ENCODE peak calls at places on chromosome 1, in four cellular contexts. A, U, Y and Z are unnamed samples.

GRCh38 chr1:21916447-21917240 is 20.5 kb downstream of the HSPG2 start:
- DNase-seq in Y (no peak), A (no peak), U (no peak), Z (no peak)

GRCh38 chr1:204104331-204105222 is 31.7 kb downstream of the SOX13 start:
- DNase-seq in Y (no peak), U (no peak), A (peak), Z (peak)

GRCh38 chr1:225425211-225425786 is 2.5 kb downstream of the LBR start:
- DNase-seq in Y (no peak), A (no peak), U (no peak), Z (no peak)

GRCh38 chr1:203521071-203521794 is 27.3 kb downstream of the OPTC start:
- DNase-seq in U (no peak), A (no peak), Y (no peak), Z (no peak)

GRCh38 chr1:28439320-28439719 is 66.5 kb upstream of the RCC1 start:
- DNase-seq in A (no peak), U (no peak), Y (no peak), Z (no peak)

GRCh38 chr1:16451868-16452528 is 11.5 kb downstream of the NECAP2 start:
- DNase-seq in Y (no peak), A (no peak), U (no peak), Z (no peak)

GRCh38 chr1:187621961-187622360 is 793.2 kb downstream of the PLA2G4A start:
- DNase-seq in A (no peak), Y (no peak), U (no peak), Z (no peak)

GRCh38 chr1:77036560-77036959 is 169.3 kb downstream of the ST6GALNAC5 start:
- DNase-seq in A (no peak), Y (no peak), U (no peak), Z (peak)

GRCh38 chr1:27341525-27342252 is at the start of gene SYTL1:
- DNase-seq in Y (no peak), U (no peak), A (peak), Z (peak)

GRCh38 chr1:170261669-170262068 is 115.9 kb downstream of the NTMT2 start:
- DNase-seq in A (no peak), Y (no peak), U (no peak), Z (no peak)

GRCh38 chr1:44592208-44593145 is 81.8 kb downstream of the TMEM53 start:
- DNase-seq in A (no peak), Y (no peak), U (no peak), Z (no peak)

GRCh38 chr1:59015708-59016107 is 231.9 kb upstream of the JUN start:
- DNase-seq in U (no peak), A (no peak), Y (no peak), Z (no peak)

GRCh38 chr1:74504125-74505065 is 8.0 kb downstream of the LRRC53 start:
- DNase-seq in A (peak), U (no peak), Y (peak), Z (peak)

GRCh38 chr1:57839488-57839887 is 415.6 kb upstream of the DAB1 start:
- DNase-seq in U (no peak), A (no peak), Y (no peak), Z (no peak)

GRCh38 chr1:6545276-6545934 is 8.9 kb downstream of the NOL9 start:
- DNase-seq in Y (no peak), A (peak), U (no peak), Z (no peak)

GRCh38 chr1:37515185-37516034 is 844 bp upstream of the MEAF6 start:
- DNase-seq in A (no peak), U (no peak), Y (no peak), Z (no peak)

DNA sequence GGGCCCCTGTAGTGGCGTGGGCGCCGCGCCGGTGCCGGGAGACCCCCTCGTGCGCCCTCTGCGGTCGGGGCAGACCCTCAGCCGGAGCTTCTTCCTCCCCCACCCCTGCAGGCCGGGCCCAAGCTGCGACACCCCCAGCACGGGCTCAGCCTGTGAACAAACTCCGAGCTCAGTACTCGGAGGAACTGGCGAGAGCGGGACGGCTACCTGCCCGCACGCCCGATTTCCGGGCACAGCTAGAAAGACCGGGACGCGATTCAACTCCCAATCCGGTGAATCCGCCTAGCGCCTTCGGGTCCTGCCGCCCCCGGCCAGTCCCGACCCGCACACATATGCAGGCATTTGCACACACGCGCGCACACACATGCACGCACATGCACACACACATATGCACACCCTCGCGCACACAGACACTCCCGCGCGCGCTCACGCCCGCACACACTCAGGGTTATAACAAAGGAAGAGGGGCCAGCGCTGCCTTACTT is 580 bp upstream of the BLACAT1 start:
- DNase-seq in Y (no peak), U (no peak), A (no peak), Z (no peak)
- H3K4me3 ChIP-seq in Y (peak), U (no peak), A (peak), Z (no peak)

GRCh38 chr1:239982762-239983161 is 108.9 kb upstream of the FMN2 start:
- DNase-seq in A (no peak), Y (no peak), U (no peak), Z (no peak)
- H3K4me3 ChIP-seq in A (no peak), Y (no peak), U (no peak), Z (no peak)

GRCh38 chr1:172399369-172400072 is 21.0 kb upstream of the C1orf105 start:
- DNase-seq in Y (peak), U (peak), A (no peak), Z (no peak)
- H3K4me3 ChIP-seq in Y (peak), U (peak), A (no peak), Z (no peak)

DNA sequence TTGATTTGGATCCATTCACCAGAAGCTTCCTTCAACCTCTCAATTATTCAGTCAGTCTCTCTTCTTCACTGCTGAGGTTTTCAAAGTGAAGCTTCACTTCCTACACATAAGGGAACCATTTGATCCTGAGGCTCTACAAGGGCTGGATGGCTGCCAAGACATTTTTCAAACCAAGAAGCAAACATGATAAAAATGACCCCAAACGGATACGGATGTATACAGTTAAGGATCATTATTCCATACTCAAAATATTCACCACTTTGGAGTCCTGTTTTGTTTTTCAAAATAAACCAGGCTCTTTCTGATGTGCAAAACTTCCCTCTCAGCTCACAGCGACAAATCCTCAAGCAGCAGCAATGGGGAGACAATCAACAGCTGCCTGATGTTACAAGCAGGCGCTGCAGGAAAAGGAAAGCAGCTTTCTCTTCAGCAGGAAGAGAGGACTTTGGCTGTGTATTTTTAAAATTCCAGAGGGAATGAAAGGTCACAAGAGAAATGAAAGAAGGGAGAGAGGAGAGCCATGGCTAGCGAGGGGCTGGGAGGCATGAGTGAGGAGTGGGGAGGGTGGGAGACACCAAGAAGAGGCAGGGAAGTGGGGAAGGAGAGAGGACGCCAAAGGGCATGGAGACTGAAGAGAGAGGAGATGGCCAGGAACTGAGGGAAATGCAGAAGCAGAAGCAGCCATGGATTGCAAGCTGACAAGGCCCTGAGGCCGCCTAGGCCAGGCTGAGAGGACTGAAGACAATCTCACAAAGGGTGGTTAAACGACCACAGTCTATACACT is 145.4 kb downstream of the SLC45A1 start:
- DNase-seq in Y (peak), U (peak), A (no peak), Z (peak)
- H3K4me3 ChIP-seq in Y (peak), U (no peak), A (no peak), Z (no peak)

DNA sequence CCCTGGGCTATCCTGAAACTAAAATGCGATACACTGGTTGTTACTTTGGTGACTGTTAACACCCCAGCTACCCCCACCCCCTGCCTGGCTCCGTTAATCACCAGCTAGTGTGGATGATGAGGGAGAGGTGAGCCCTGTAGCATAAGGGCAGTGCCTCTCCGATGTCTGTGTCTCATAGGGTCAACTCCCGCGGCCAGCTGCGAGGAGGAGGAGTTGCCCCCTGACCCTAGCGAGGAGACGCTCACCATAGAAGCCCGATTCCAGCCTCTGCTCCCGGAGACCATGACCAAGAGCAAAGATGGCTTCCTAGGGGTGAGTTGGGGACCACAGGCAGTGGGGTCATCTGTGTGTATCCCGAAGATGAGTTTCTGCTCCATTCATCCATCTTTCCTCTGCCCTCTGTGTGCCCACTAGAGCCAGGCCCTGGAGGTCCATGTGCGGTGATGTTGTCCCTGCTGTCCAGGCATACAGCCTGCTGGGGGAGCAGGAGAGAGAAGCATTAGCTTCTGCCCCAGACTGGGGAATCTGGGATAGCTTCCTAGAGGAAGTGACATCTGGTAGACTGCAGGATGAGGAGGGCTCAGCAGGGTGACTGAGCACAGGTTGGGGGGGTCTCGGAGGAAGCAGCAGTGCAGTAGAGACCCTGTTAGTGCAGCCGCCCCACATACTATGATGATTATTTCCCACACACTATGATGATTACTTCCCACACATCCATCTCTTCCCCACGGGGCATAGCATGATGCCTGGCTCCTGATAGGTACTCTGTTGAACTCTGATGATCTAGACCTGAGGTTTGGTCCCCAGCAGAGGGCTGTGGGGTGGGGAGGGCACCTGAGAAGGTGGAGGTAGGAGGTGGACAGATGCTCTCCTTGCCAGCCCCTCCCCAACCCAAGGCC is 5.2 kb downstream of the SELENON start:
- DNase-seq in Y (no peak), U (no peak), A (peak), Z (no peak)
- H3K4me3 ChIP-seq in Y (no peak), U (no peak), A (no peak), Z (no peak)

GRCh38 chr1:87806377-87807094 is 477.9 kb downstream of the LMO4 start:
- DNase-seq in Y (no peak), A (no peak), U (no peak), Z (no peak)
- H3K4me3 ChIP-seq in Y (no peak), A (no peak), U (no peak), Z (no peak)